ENCODE peak calls at places on chromosomes 1 and 21, in four cellular contexts. H is CD8-positive, alpha-beta memory T cell; Y is PC-9; X is GM03348. U is an unnamed sample.

GRCh38 chr1:224182057-224182865 is 779 bp upstream of the DEGS1 start:
- DNase-seq in X (no peak), H (peak), Y (no peak), U (peak)

GRCh38 chr1:67651031-67651430 is 34.0 kb upstream of the GADD45A start:
- DNase-seq in Y (no peak), H (no peak), X (no peak), U (no peak)

GRCh38 chr1:207815913-207816312 is 64.1 kb downstream of the CD46 start:
- DNase-seq in X (peak), Y (no peak), H (no peak), U (no peak)

GRCh38 chr1:183433703-183434102 is 15.5 kb upstream of the NMNAT2 start:
- DNase-seq in H (no peak), Y (no peak), X (no peak), U (no peak)

GRCh38 chr1:236110137-236110536 is 32.2 kb upstream of the GPR137B start:
- DNase-seq in X (no peak), H (no peak), Y (no peak), U (no peak)

GRCh38 chr21:41170442-41170841 is 2.5 kb downstream of the BACE2 start:
- DNase-seq in Y (peak), X (peak), H (no peak), U (no peak)

GRCh38 chr1:23951646-23952095 is 8.0 kb upstream of the PNRC2 start:
- DNase-seq in H (no peak), X (peak), Y (peak), U (no peak)

GRCh38 chr1:70196333-70196732 is 9.0 kb downstream of the LRRC40 start:
- DNase-seq in Y (no peak), X (no peak), H (no peak), U (no peak)

GRCh38 chr1:51642739-51643142 is 25.8 kb downstream of the OSBPL9 start:
- DNase-seq in Y (no peak), H (no peak), X (peak), U (no peak)

GRCh38 chr1:19828546-19828945 is 13.5 kb upstream of the RNF186 start:
- DNase-seq in Y (no peak), X (no peak), H (no peak), U (no peak)

GRCh38 chr1:68401506-68401905 is 48.2 kb downstream of the RPE65 start:
- DNase-seq in X (no peak), H (no peak), Y (no peak), U (no peak)

GRCh38 chr1:75203415-75204277 is 69.5 kb downstream of the LHX8 start:
- DNase-seq in Y (no peak), X (peak), H (no peak), U (no peak)

GRCh38 chr1:209504571-209504970 is 78.9 kb upstream of the CAMK1G start:
- DNase-seq in H (no peak), Y (no peak), X (no peak), U (no peak)

GRCh38 chr1:186236921-186237320 is 138.1 kb downstream of the TPR start:
- DNase-seq in H (no peak), Y (peak), X (peak), U (no peak)

GRCh38 chr1:161021168-161021958 is 411 bp upstream of the F11R start:
- DNase-seq in H (peak), Y (peak), X (peak), U (peak)

GRCh38 chr1:153540394-153541361 is at the start of gene S100A5:
- DNase-seq in X (peak), H (peak), Y (peak), U (peak)

GRCh38 chr1:247857069-247857985 is at the start of gene TRIM58:
- DNase-seq in X (no peak), Y (no peak), H (no peak), U (peak)

GRCh38 chr1:145758575-145758974 is 39.3 kb downstream of the CD160 start:
- DNase-seq in H (no peak), X (no peak), Y (no peak), U (no peak)